ENCODE peak calls at places on chromosomes 2 and 18, in eight cellular contexts. One of them, this sample, is unnamed.

GRCh38 chr2:202178342-202178958 is 59.9 kb downstream of the SUMO1 start:
- DNase-seq in adrenal gland: peak
- DNase-seq in GM23338: peak
- DNase-seq in stimulated activated CD4-positive, alpha-beta T cell treated with anti-CD3 and anti-CD28 coated beads, Interleukin-4, amount 100 ng/mL, for 1 hour: peak
- DNase-seq in SJSA1: peak
- DNase-seq in stimulated activated CD8-positive, alpha-beta memory T cell treated with anti-CD3 and anti-CD28 coated beads, Interleukin-12 subunit alpha, Interleukin-12 subunit beta, amount 100 ng/mL, for 1 hour: peak
- DNase-seq in colonic mucosa: peak
- DNase-seq in skeletal muscle cell: peak
- DNase-seq in this sample: no peak

GRCh38 chr18:48821251-48821590 is 129.5 kb downstream of the SMAD7 start:
- DNase-seq in adrenal gland: peak
- DNase-seq in GM23338: no peak
- DNase-seq in stimulated activated CD4-positive, alpha-beta T cell treated with anti-CD3 and anti-CD28 coated beads, Interleukin-4, amount 100 ng/mL, for 1 hour: no peak
- DNase-seq in SJSA1: no peak
- DNase-seq in stimulated activated CD8-positive, alpha-beta memory T cell treated with anti-CD3 and anti-CD28 coated beads, Interleukin-12 subunit alpha, Interleukin-12 subunit beta, amount 100 ng/mL, for 1 hour: no peak
- DNase-seq in colonic mucosa: no peak
- DNase-seq in skeletal muscle cell: no peak
- DNase-seq in this sample: no peak

GRCh38 chr18:49591775-49592174 is 29.9 kb downstream of the LIPG start:
- DNase-seq in adrenal gland: no peak
- DNase-seq in GM23338: no peak
- DNase-seq in stimulated activated CD4-positive, alpha-beta T cell treated with anti-CD3 and anti-CD28 coated beads, Interleukin-4, amount 100 ng/mL, for 1 hour: no peak
- DNase-seq in SJSA1: no peak
- DNase-seq in stimulated activated CD8-positive, alpha-beta memory T cell treated with anti-CD3 and anti-CD28 coated beads, Interleukin-12 subunit alpha, Interleukin-12 subunit beta, amount 100 ng/mL, for 1 hour: no peak
- DNase-seq in colonic mucosa: peak
- DNase-seq in skeletal muscle cell: no peak
- DNase-seq in this sample: no peak

GRCh38 chr18:62744076-62744705 is 28.9 kb downstream of the PHLPP1 start:
- DNase-seq in adrenal gland: no peak
- DNase-seq in GM23338: peak
- DNase-seq in stimulated activated CD4-positive, alpha-beta T cell treated with anti-CD3 and anti-CD28 coated beads, Interleukin-4, amount 100 ng/mL, for 1 hour: no peak
- DNase-seq in SJSA1: no peak
- DNase-seq in stimulated activated CD8-positive, alpha-beta memory T cell treated with anti-CD3 and anti-CD28 coated beads, Interleukin-12 subunit alpha, Interleukin-12 subunit beta, amount 100 ng/mL, for 1 hour: no peak
- DNase-seq in colonic mucosa: no peak
- DNase-seq in skeletal muscle cell: no peak
- DNase-seq in this sample: no peak

GRCh38 chr2:88874063-88874657 is 182.7 kb downstream of the RPIA start:
- DNase-seq in adrenal gland: peak
- DNase-seq in GM23338: peak
- DNase-seq in stimulated activated CD4-positive, alpha-beta T cell treated with anti-CD3 and anti-CD28 coated beads, Interleukin-4, amount 100 ng/mL, for 1 hour: peak
- DNase-seq in SJSA1: no peak
- DNase-seq in stimulated activated CD8-positive, alpha-beta memory T cell treated with anti-CD3 and anti-CD28 coated beads, Interleukin-12 subunit alpha, Interleukin-12 subunit beta, amount 100 ng/mL, for 1 hour: peak
- DNase-seq in colonic mucosa: peak
- DNase-seq in skeletal muscle cell: peak
- DNase-seq in this sample: peak

GRCh38 chr2:88099798-88100488 is 27.9 kb downstream of the FABP1 start:
- DNase-seq in adrenal gland: no peak
- DNase-seq in GM23338: peak
- DNase-seq in stimulated activated CD4-positive, alpha-beta T cell treated with anti-CD3 and anti-CD28 coated beads, Interleukin-4, amount 100 ng/mL, for 1 hour: no peak
- DNase-seq in SJSA1: peak
- DNase-seq in stimulated activated CD8-positive, alpha-beta memory T cell treated with anti-CD3 and anti-CD28 coated beads, Interleukin-12 subunit alpha, Interleukin-12 subunit beta, amount 100 ng/mL, for 1 hour: no peak
- DNase-seq in colonic mucosa: no peak
- DNase-seq in skeletal muscle cell: peak
- DNase-seq in this sample: no peak

GRCh38 chr18:25076980-25077780 is 274.8 kb downstream of the ZNF521 start:
- DNase-seq in adrenal gland: no peak
- DNase-seq in GM23338: no peak
- DNase-seq in stimulated activated CD4-positive, alpha-beta T cell treated with anti-CD3 and anti-CD28 coated beads, Interleukin-4, amount 100 ng/mL, for 1 hour: no peak
- DNase-seq in SJSA1: no peak
- DNase-seq in stimulated activated CD8-positive, alpha-beta memory T cell treated with anti-CD3 and anti-CD28 coated beads, Interleukin-12 subunit alpha, Interleukin-12 subunit beta, amount 100 ng/mL, for 1 hour: no peak
- DNase-seq in colonic mucosa: no peak
- DNase-seq in skeletal muscle cell: no peak
- DNase-seq in this sample: no peak

GRCh38 chr2:15820927-15821326 is 119.4 kb upstream of the MYCN start:
- DNase-seq in adrenal gland: no peak
- DNase-seq in GM23338: no peak
- DNase-seq in stimulated activated CD4-positive, alpha-beta T cell treated with anti-CD3 and anti-CD28 coated beads, Interleukin-4, amount 100 ng/mL, for 1 hour: no peak
- DNase-seq in SJSA1: no peak
- DNase-seq in stimulated activated CD8-positive, alpha-beta memory T cell treated with anti-CD3 and anti-CD28 coated beads, Interleukin-12 subunit alpha, Interleukin-12 subunit beta, amount 100 ng/mL, for 1 hour: no peak
- DNase-seq in colonic mucosa: no peak
- DNase-seq in skeletal muscle cell: no peak
- DNase-seq in this sample: no peak

GRCh38 chr2:217645891-217646290 is 356.9 kb downstream of the TNS1 start:
- DNase-seq in adrenal gland: no peak
- DNase-seq in GM23338: no peak
- DNase-seq in stimulated activated CD4-positive, alpha-beta T cell treated with anti-CD3 and anti-CD28 coated beads, Interleukin-4, amount 100 ng/mL, for 1 hour: no peak
- DNase-seq in SJSA1: no peak
- DNase-seq in stimulated activated CD8-positive, alpha-beta memory T cell treated with anti-CD3 and anti-CD28 coated beads, Interleukin-12 subunit alpha, Interleukin-12 subunit beta, amount 100 ng/mL, for 1 hour: no peak
- DNase-seq in colonic mucosa: no peak
- DNase-seq in skeletal muscle cell: no peak
- DNase-seq in this sample: no peak

GRCh38 chr2:1134629-1135028 is 184.0 kb downstream of the SNTG2 start:
- DNase-seq in adrenal gland: no peak
- DNase-seq in GM23338: no peak
- DNase-seq in stimulated activated CD4-positive, alpha-beta T cell treated with anti-CD3 and anti-CD28 coated beads, Interleukin-4, amount 100 ng/mL, for 1 hour: no peak
- DNase-seq in SJSA1: no peak
- DNase-seq in stimulated activated CD8-positive, alpha-beta memory T cell treated with anti-CD3 and anti-CD28 coated beads, Interleukin-12 subunit alpha, Interleukin-12 subunit beta, amount 100 ng/mL, for 1 hour: no peak
- DNase-seq in colonic mucosa: no peak
- DNase-seq in skeletal muscle cell: no peak
- DNase-seq in this sample: no peak

GRCh38 chr18:55228191-55228590 is 268.9 kb upstream of the CCDC68 start:
- DNase-seq in adrenal gland: no peak
- DNase-seq in GM23338: peak
- DNase-seq in stimulated activated CD4-positive, alpha-beta T cell treated with anti-CD3 and anti-CD28 coated beads, Interleukin-4, amount 100 ng/mL, for 1 hour: no peak
- DNase-seq in SJSA1: peak
- DNase-seq in stimulated activated CD8-positive, alpha-beta memory T cell treated with anti-CD3 and anti-CD28 coated beads, Interleukin-12 subunit alpha, Interleukin-12 subunit beta, amount 100 ng/mL, for 1 hour: no peak
- DNase-seq in colonic mucosa: no peak
- DNase-seq in skeletal muscle cell: no peak
- DNase-seq in this sample: no peak

GRCh38 chr2:42072349-42073118 is 24.7 kb downstream of the PKDCC start:
- DNase-seq in adrenal gland: no peak
- DNase-seq in GM23338: peak
- DNase-seq in stimulated activated CD4-positive, alpha-beta T cell treated with anti-CD3 and anti-CD28 coated beads, Interleukin-4, amount 100 ng/mL, for 1 hour: no peak
- DNase-seq in SJSA1: peak
- DNase-seq in stimulated activated CD8-positive, alpha-beta memory T cell treated with anti-CD3 and anti-CD28 coated beads, Interleukin-12 subunit alpha, Interleukin-12 subunit beta, amount 100 ng/mL, for 1 hour: no peak
- DNase-seq in colonic mucosa: peak
- DNase-seq in skeletal muscle cell: peak
- DNase-seq in this sample: no peak

GRCh38 chr2:223925106-223925505 is 20.0 kb downstream of the WDFY1 start:
- DNase-seq in adrenal gland: no peak
- DNase-seq in GM23338: no peak
- DNase-seq in stimulated activated CD4-positive, alpha-beta T cell treated with anti-CD3 and anti-CD28 coated beads, Interleukin-4, amount 100 ng/mL, for 1 hour: no peak
- DNase-seq in SJSA1: no peak
- DNase-seq in stimulated activated CD8-positive, alpha-beta memory T cell treated with anti-CD3 and anti-CD28 coated beads, Interleukin-12 subunit alpha, Interleukin-12 subunit beta, amount 100 ng/mL, for 1 hour: no peak
- DNase-seq in colonic mucosa: no peak
- DNase-seq in skeletal muscle cell: peak
- DNase-seq in this sample: no peak

GRCh38 chr2:97871096-97871780 is 124.5 kb downstream of the TMEM131 start:
- DNase-seq in adrenal gland: no peak
- DNase-seq in GM23338: no peak
- DNase-seq in stimulated activated CD4-positive, alpha-beta T cell treated with anti-CD3 and anti-CD28 coated beads, Interleukin-4, amount 100 ng/mL, for 1 hour: no peak
- DNase-seq in SJSA1: peak
- DNase-seq in stimulated activated CD8-positive, alpha-beta memory T cell treated with anti-CD3 and anti-CD28 coated beads, Interleukin-12 subunit alpha, Interleukin-12 subunit beta, amount 100 ng/mL, for 1 hour: no peak
- DNase-seq in colonic mucosa: no peak
- DNase-seq in skeletal muscle cell: peak
- DNase-seq in this sample: no peak

GRCh38 chr18:24068945-24069693 is 54.6 kb downstream of the TTC39C start:
- DNase-seq in adrenal gland: no peak
- DNase-seq in GM23338: no peak
- DNase-seq in stimulated activated CD4-positive, alpha-beta T cell treated with anti-CD3 and anti-CD28 coated beads, Interleukin-4, amount 100 ng/mL, for 1 hour: no peak
- DNase-seq in SJSA1: no peak
- DNase-seq in stimulated activated CD8-positive, alpha-beta memory T cell treated with anti-CD3 and anti-CD28 coated beads, Interleukin-12 subunit alpha, Interleukin-12 subunit beta, amount 100 ng/mL, for 1 hour: no peak
- DNase-seq in colonic mucosa: no peak
- DNase-seq in skeletal muscle cell: no peak
- DNase-seq in this sample: no peak

GRCh38 chr18:77316013-77316412 is 66.4 kb downstream of the GALR1 start:
- DNase-seq in adrenal gland: no peak
- DNase-seq in GM23338: no peak
- DNase-seq in stimulated activated CD4-positive, alpha-beta T cell treated with anti-CD3 and anti-CD28 coated beads, Interleukin-4, amount 100 ng/mL, for 1 hour: no peak
- DNase-seq in SJSA1: no peak
- DNase-seq in stimulated activated CD8-positive, alpha-beta memory T cell treated with anti-CD3 and anti-CD28 coated beads, Interleukin-12 subunit alpha, Interleukin-12 subunit beta, amount 100 ng/mL, for 1 hour: no peak
- DNase-seq in colonic mucosa: no peak
- DNase-seq in skeletal muscle cell: no peak
- DNase-seq in this sample: no peak

GRCh38 chr2:81523344-81523743 is 1218.8 kb upstream of the LRRTM1 start:
- DNase-seq in adrenal gland: no peak
- DNase-seq in GM23338: peak
- DNase-seq in stimulated activated CD4-positive, alpha-beta T cell treated with anti-CD3 and anti-CD28 coated beads, Interleukin-4, amount 100 ng/mL, for 1 hour: no peak
- DNase-seq in SJSA1: no peak
- DNase-seq in stimulated activated CD8-positive, alpha-beta memory T cell treated with anti-CD3 and anti-CD28 coated beads, Interleukin-12 subunit alpha, Interleukin-12 subunit beta, amount 100 ng/mL, for 1 hour: no peak
- DNase-seq in colonic mucosa: no peak
- DNase-seq in skeletal muscle cell: no peak
- DNase-seq in this sample: no peak

GRCh38 chr2:240269380-240269779 is 128.9 kb upstream of the OTOS start:
- DNase-seq in adrenal gland: peak
- DNase-seq in GM23338: no peak
- DNase-seq in stimulated activated CD4-positive, alpha-beta T cell treated with anti-CD3 and anti-CD28 coated beads, Interleukin-4, amount 100 ng/mL, for 1 hour: no peak
- DNase-seq in SJSA1: no peak
- DNase-seq in stimulated activated CD8-positive, alpha-beta memory T cell treated with anti-CD3 and anti-CD28 coated beads, Interleukin-12 subunit alpha, Interleukin-12 subunit beta, amount 100 ng/mL, for 1 hour: no peak
- DNase-seq in colonic mucosa: no peak
- DNase-seq in skeletal muscle cell: no peak
- DNase-seq in this sample: no peak

GRCh38 chr2:147416099-147416498 is 428.7 kb upstream of the ACVR2A start:
- DNase-seq in adrenal gland: no peak
- DNase-seq in GM23338: no peak
- DNase-seq in stimulated activated CD4-positive, alpha-beta T cell treated with anti-CD3 and anti-CD28 coated beads, Interleukin-4, amount 100 ng/mL, for 1 hour: no peak
- DNase-seq in SJSA1: no peak
- DNase-seq in stimulated activated CD8-positive, alpha-beta memory T cell treated with anti-CD3 and anti-CD28 coated beads, Interleukin-12 subunit alpha, Interleukin-12 subunit beta, amount 100 ng/mL, for 1 hour: no peak
- DNase-seq in colonic mucosa: no peak
- DNase-seq in skeletal muscle cell: no peak
- DNase-seq in this sample: no peak

GRCh38 chr2:130890941-130891669 is 54.4 kb downstream of the ARHGEF4 start:
- DNase-seq in adrenal gland: no peak
- DNase-seq in GM23338: no peak
- DNase-seq in stimulated activated CD4-positive, alpha-beta T cell treated with anti-CD3 and anti-CD28 coated beads, Interleukin-4, amount 100 ng/mL, for 1 hour: no peak
- DNase-seq in SJSA1: no peak
- DNase-seq in stimulated activated CD8-positive, alpha-beta memory T cell treated with anti-CD3 and anti-CD28 coated beads, Interleukin-12 subunit alpha, Interleukin-12 subunit beta, amount 100 ng/mL, for 1 hour: no peak
- DNase-seq in colonic mucosa: no peak
- DNase-seq in skeletal muscle cell: no peak
- DNase-seq in this sample: no peak

GRCh38 chr2:152176113-152176714 is 651 bp upstream of the STAM2 start:
- DNase-seq in adrenal gland: no peak
- DNase-seq in GM23338: no peak
- DNase-seq in stimulated activated CD4-positive, alpha-beta T cell treated with anti-CD3 and anti-CD28 coated beads, Interleukin-4, amount 100 ng/mL, for 1 hour: no peak
- DNase-seq in SJSA1: no peak
- DNase-seq in stimulated activated CD8-positive, alpha-beta memory T cell treated with anti-CD3 and anti-CD28 coated beads, Interleukin-12 subunit alpha, Interleukin-12 subunit beta, amount 100 ng/mL, for 1 hour: no peak
- DNase-seq in colonic mucosa: no peak
- DNase-seq in skeletal muscle cell: no peak
- DNase-seq in this sample: no peak

GRCh38 chr2:657766-658165 is 19.4 kb downstream of the TMEM18 start:
- DNase-seq in adrenal gland: peak
- DNase-seq in GM23338: no peak
- DNase-seq in stimulated activated CD4-positive, alpha-beta T cell treated with anti-CD3 and anti-CD28 coated beads, Interleukin-4, amount 100 ng/mL, for 1 hour: no peak
- DNase-seq in SJSA1: no peak
- DNase-seq in stimulated activated CD8-positive, alpha-beta memory T cell treated with anti-CD3 and anti-CD28 coated beads, Interleukin-12 subunit alpha, Interleukin-12 subunit beta, amount 100 ng/mL, for 1 hour: no peak
- DNase-seq in colonic mucosa: no peak
- DNase-seq in skeletal muscle cell: no peak
- DNase-seq in this sample: no peak

GRCh38 chr2:111534816-111535803 is 348.9 kb downstream of the ANAPC1 start:
- DNase-seq in adrenal gland: peak
- DNase-seq in GM23338: peak
- DNase-seq in stimulated activated CD4-positive, alpha-beta T cell treated with anti-CD3 and anti-CD28 coated beads, Interleukin-4, amount 100 ng/mL, for 1 hour: no peak
- DNase-seq in SJSA1: no peak
- DNase-seq in stimulated activated CD8-positive, alpha-beta memory T cell treated with anti-CD3 and anti-CD28 coated beads, Interleukin-12 subunit alpha, Interleukin-12 subunit beta, amount 100 ng/mL, for 1 hour: no peak
- DNase-seq in colonic mucosa: peak
- DNase-seq in skeletal muscle cell: no peak
- DNase-seq in this sample: peak

GRCh38 chr2:234130734-234131133 is 80.2 kb downstream of the SPP2 start:
- DNase-seq in adrenal gland: no peak
- DNase-seq in GM23338: no peak
- DNase-seq in stimulated activated CD4-positive, alpha-beta T cell treated with anti-CD3 and anti-CD28 coated beads, Interleukin-4, amount 100 ng/mL, for 1 hour: no peak
- DNase-seq in SJSA1: no peak
- DNase-seq in stimulated activated CD8-positive, alpha-beta memory T cell treated with anti-CD3 and anti-CD28 coated beads, Interleukin-12 subunit alpha, Interleukin-12 subunit beta, amount 100 ng/mL, for 1 hour: no peak
- DNase-seq in colonic mucosa: no peak
- DNase-seq in skeletal muscle cell: no peak
- DNase-seq in this sample: no peak

GRCh38 chr2:231187736-231188505 is 10.5 kb upstream of the ARMC9 start:
- DNase-seq in adrenal gland: peak
- DNase-seq in GM23338: no peak
- DNase-seq in stimulated activated CD4-positive, alpha-beta T cell treated with anti-CD3 and anti-CD28 coated beads, Interleukin-4, amount 100 ng/mL, for 1 hour: no peak
- DNase-seq in SJSA1: peak
- DNase-seq in stimulated activated CD8-positive, alpha-beta memory T cell treated with anti-CD3 and anti-CD28 coated beads, Interleukin-12 subunit alpha, Interleukin-12 subunit beta, amount 100 ng/mL, for 1 hour: no peak
- DNase-seq in colonic mucosa: no peak
- DNase-seq in skeletal muscle cell: no peak
- DNase-seq in this sample: no peak

GRCh38 chr2:172571245-172571644 is 15.4 kb downstream of the PDK1 start:
- DNase-seq in adrenal gland: peak
- DNase-seq in GM23338: no peak
- DNase-seq in stimulated activated CD4-positive, alpha-beta T cell treated with anti-CD3 and anti-CD28 coated beads, Interleukin-4, amount 100 ng/mL, for 1 hour: no peak
- DNase-seq in SJSA1: no peak
- DNase-seq in stimulated activated CD8-positive, alpha-beta memory T cell treated with anti-CD3 and anti-CD28 coated beads, Interleukin-12 subunit alpha, Interleukin-12 subunit beta, amount 100 ng/mL, for 1 hour: no peak
- DNase-seq in colonic mucosa: no peak
- DNase-seq in skeletal muscle cell: no peak
- DNase-seq in this sample: no peak

GRCh38 chr18:50158866-50159653 is 35.9 kb downstream of the MYO5B start:
- DNase-seq in adrenal gland: no peak
- DNase-seq in GM23338: no peak
- DNase-seq in stimulated activated CD4-positive, alpha-beta T cell treated with anti-CD3 and anti-CD28 coated beads, Interleukin-4, amount 100 ng/mL, for 1 hour: no peak
- DNase-seq in SJSA1: no peak
- DNase-seq in stimulated activated CD8-positive, alpha-beta memory T cell treated with anti-CD3 and anti-CD28 coated beads, Interleukin-12 subunit alpha, Interleukin-12 subunit beta, amount 100 ng/mL, for 1 hour: no peak
- DNase-seq in colonic mucosa: peak
- DNase-seq in skeletal muscle cell: no peak
- DNase-seq in this sample: no peak

GRCh38 chr2:9644603-9645002 is 13.8 kb upstream of the YWHAQ start:
- DNase-seq in adrenal gland: peak
- DNase-seq in GM23338: no peak
- DNase-seq in stimulated activated CD4-positive, alpha-beta T cell treated with anti-CD3 and anti-CD28 coated beads, Interleukin-4, amount 100 ng/mL, for 1 hour: no peak
- DNase-seq in SJSA1: no peak
- DNase-seq in stimulated activated CD8-positive, alpha-beta memory T cell treated with anti-CD3 and anti-CD28 coated beads, Interleukin-12 subunit alpha, Interleukin-12 subunit beta, amount 100 ng/mL, for 1 hour: no peak
- DNase-seq in colonic mucosa: no peak
- DNase-seq in skeletal muscle cell: no peak
- DNase-seq in this sample: no peak

GRCh38 chr2:119694994-119695521 is 16.1 kb downstream of the TMEM177 start:
- DNase-seq in adrenal gland: no peak
- DNase-seq in GM23338: no peak
- DNase-seq in stimulated activated CD4-positive, alpha-beta T cell treated with anti-CD3 and anti-CD28 coated beads, Interleukin-4, amount 100 ng/mL, for 1 hour: no peak
- DNase-seq in SJSA1: no peak
- DNase-seq in stimulated activated CD8-positive, alpha-beta memory T cell treated with anti-CD3 and anti-CD28 coated beads, Interleukin-12 subunit alpha, Interleukin-12 subunit beta, amount 100 ng/mL, for 1 hour: no peak
- DNase-seq in colonic mucosa: no peak
- DNase-seq in skeletal muscle cell: peak
- DNase-seq in this sample: no peak

GRCh38 chr2:47402555-47402804 is 476 bp upstream of the MSH2 start:
- DNase-seq in adrenal gland: no peak
- DNase-seq in GM23338: no peak
- DNase-seq in stimulated activated CD4-positive, alpha-beta T cell treated with anti-CD3 and anti-CD28 coated beads, Interleukin-4, amount 100 ng/mL, for 1 hour: no peak
- DNase-seq in SJSA1: no peak
- DNase-seq in stimulated activated CD8-positive, alpha-beta memory T cell treated with anti-CD3 and anti-CD28 coated beads, Interleukin-12 subunit alpha, Interleukin-12 subunit beta, amount 100 ng/mL, for 1 hour: no peak
- DNase-seq in colonic mucosa: no peak
- DNase-seq in skeletal muscle cell: no peak
- DNase-seq in this sample: no peak

This sample was measured in brain pericyte.